ENCODE peak calls at places on chromosomes 16 and 17, in four cellular contexts. N is tibial artery, J is astrocyte, I is vagina. H is an unnamed sample. For H3K9me3 and H3K4me1, the result is how much of the 10 kb centered on the place peaks cover.

GRCh38 chr17:82848022-82848592 is 8.3 kb upstream of the ZNF750 start:
- DNase-seq in N (peak), J (peak), I (no peak), H (peak)

GRCh38 chr17:13036776-13037175 is 18.9 kb upstream of the ELAC2 start:
- DNase-seq in N (no peak), I (no peak), J (no peak), H (no peak)

GRCh38 chr16:10039220-10040096 is 142.8 kb downstream of the GRIN2A start:
- DNase-seq in N (no peak), J (peak), I (no peak), H (peak)

GRCh38 chr17:61383689-61384201 is 15.9 kb upstream of the TBX2 start:
- DNase-seq in N (no peak), J (no peak), I (no peak), H (peak)

GRCh38 chr16:84773312-84773711 is 46.5 kb upstream of the CRISPLD2 start:
- DNase-seq in I (no peak), N (no peak), J (no peak), H (no peak)

GRCh38 chr17:61583242-61583641 is 7.8 kb downstream of the NACA2 start:
- DNase-seq in N (no peak), J (peak), I (no peak), H (peak)

GRCh38 chr16:70749006-70749678 is 51.8 kb downstream of the VAC14 start:
- DNase-seq in I (no peak), N (no peak), J (no peak), H (no peak)

GRCh38 chr16:30418350-30419181 is 11.2 kb downstream of the ZNF771 start:
- DNase-seq in J (no peak), N (no peak), I (no peak), H (no peak)

GRCh38 chr16:14196011-14196410 is 124.9 kb downstream of the MRTFB start:
- DNase-seq in N (no peak), I (no peak), J (peak), H (peak)

DNA sequence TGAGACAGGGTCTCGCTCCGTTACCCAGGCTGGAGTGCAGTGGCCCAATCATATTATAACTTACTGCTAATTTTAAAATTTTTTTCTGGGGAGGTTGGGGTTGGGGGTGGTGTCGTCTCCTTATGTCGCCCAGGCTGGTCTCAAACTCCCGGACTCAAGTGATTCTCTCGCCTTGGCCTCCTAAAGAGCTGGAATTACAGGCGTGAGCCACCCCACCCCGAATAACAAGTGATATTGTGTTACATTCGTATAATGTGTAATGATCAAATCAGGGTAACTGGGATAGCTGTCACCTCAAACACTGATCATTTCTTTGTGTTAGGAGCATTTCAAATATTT is 16.2 kb upstream of the KPNA2 start:
- DNase-seq in N (no peak), J (no peak), I (no peak), H (no peak)
- H3K4me3 ChIP-seq in N (peak), J (no peak), I (peak), H (peak)

DNA sequence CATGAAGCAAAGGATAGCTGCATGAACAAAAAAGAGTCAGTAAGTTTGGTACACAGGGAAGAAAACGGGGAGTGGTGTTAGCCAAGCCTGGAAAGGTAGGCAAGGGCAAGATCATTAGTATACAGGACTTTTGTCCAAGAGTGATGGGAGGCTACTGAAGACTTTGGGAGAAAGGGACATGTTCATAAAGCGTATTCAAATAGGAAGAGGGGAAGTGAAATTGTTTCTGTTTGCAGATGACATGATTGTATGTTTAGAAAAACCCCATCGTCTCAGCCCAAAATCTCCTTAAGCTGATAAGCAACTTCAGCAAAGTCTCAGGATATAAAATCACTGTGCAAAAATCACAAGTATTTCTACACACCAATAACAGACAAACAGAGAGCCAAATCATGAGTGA is 19.4 kb downstream of the CDYL2 start:
- DNase-seq in N (no peak), I (no peak), J (no peak), H (no peak)
- H3K9me3 ChIP-seq in N (under half), I (under half), J (under half), H (under half)

DNA sequence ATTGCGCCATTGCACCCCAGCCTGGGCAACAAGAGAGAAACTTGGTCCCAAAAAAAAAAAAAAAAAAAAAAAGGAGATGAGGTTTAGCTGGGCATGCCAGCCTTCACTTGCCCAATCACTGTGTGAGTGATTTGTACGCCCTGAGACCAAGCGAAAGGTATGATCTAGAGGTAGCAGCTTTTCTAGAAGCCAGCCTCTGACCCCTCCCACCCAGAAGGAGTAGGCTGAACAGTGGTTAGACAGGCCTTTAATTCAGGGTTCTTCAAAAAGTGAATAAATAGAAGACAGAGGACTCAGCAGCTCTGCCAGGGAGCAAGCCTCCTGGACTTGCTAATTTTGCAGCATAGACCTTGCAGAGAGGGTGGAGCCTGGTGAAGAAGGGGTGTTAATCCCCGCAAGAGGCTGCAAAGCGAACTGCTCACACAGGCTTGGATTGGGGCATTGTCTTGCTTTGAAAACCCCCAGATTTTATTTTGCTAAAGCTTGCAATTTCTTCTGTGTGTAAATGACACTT is 7.1 kb upstream of the CYTH1 start:
- DNase-seq in N (no peak), J (no peak), I (no peak), H (no peak)
- H3K4me1 ChIP-seq in N (under half), J (under half), I (under half), H (under half)

GRCh38 chr17:40922239-40922638 is 15.2 kb downstream of the KRT23 start:
- DNase-seq in I (no peak), J (peak), N (peak), H (peak)
- H3K4me3 ChIP-seq in I (no peak), J (no peak), N (no peak), H (no peak)

GRCh38 chr17:69918164-69918563 is 156.9 kb upstream of the KCNJ16 start:
- DNase-seq in J (no peak), I (no peak), N (no peak), H (no peak)

GRCh38 chr17:69921046-69921445 is 154.0 kb upstream of the KCNJ16 start:
- DNase-seq in I (no peak), N (no peak), J (no peak), H (no peak)

GRCh38 chr17:69916761-69917160 is 158.3 kb upstream of the KCNJ16 start:
- DNase-seq in I (no peak), N (no peak), J (peak), H (no peak)

GRCh38 chr17:69919789-69920188 is 155.2 kb upstream of the KCNJ16 start:
- DNase-seq in J (no peak), N (no peak), I (no peak), H (no peak)
- H3K9me3 ChIP-seq in J (under half), N (under half), I (under half), H (under half)

DNA sequence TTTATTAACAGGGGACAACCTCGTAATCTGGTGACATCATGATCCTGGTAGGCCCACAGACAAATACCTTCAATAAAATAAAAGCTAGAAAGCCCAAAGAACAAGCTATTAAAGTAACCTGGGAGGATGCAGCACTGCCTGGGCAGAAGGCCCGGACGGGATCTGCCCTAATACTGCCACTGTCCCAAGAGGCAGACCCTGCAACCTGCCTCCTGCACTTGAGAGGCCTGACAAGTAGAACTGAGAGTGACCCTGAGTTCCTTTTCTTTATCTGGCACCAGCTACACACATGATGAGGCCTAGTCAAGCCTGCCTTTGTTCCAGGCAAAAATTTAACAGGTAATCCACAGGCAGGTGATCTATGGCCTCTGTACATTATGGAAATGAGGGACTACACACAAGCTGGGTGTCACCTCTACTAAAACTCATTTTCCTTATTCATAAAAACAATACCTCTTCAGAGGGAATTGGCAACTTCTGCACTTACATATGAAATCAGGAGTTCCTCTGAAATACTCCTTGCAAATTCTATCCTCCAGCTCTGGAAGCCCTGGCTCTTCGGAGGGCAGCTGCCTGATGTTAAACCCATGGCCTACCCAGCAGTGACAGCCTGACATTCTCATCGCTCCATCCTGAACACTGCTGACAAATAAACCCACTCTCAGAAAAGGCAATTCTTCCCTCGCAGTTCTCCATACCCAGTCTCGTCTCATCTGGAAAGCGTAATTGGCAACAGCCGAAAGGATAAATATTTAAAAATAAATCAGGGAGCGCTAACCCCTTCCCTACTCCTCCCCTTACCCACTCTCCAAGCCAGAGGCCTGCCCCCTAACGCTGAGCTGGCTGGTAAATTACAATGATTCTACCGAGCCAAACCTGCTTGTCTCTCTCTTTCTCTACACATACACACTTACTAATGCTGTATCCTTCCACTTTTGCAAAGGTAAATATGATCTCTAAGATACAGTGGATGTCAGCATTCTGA is 2.5 kb upstream of the ZFHX3 start:
- DNase-seq in J (no peak), I (no peak), N (peak), H (no peak)
- H3K4me1 ChIP-seq in J (half or more), I (half or more), N (half or more), H (under half)

H was measured in adipocyte.